ENCODE peak calls at places on chromosomes 7 and 10, in four cellular contexts. One of them, this sample, is unnamed. For H3K9me3, the result is how much of the 10 kb centered on the place peaks cover.

GRCh38 chr7:50640779-50641178 is 75.6 kb upstream of the DDC start:
- DNase-seq in mammary epithelial cell: no peak
- DNase-seq in ovary: no peak
- DNase-seq in left ventricle myocardium inferior: no peak
- DNase-seq in this sample: no peak

GRCh38 chr7:28722684-28723083 is 235.4 kb downstream of the TRIL start:
- DNase-seq in mammary epithelial cell: no peak
- DNase-seq in left ventricle myocardium inferior: no peak
- DNase-seq in ovary: no peak
- DNase-seq in this sample: no peak

GRCh38 chr7:902996-903395 is 26.6 kb downstream of the GET4 start:
- DNase-seq in mammary epithelial cell: no peak
- DNase-seq in left ventricle myocardium inferior: no peak
- DNase-seq in ovary: no peak
- DNase-seq in this sample: no peak

GRCh38 chr10:131207584-131208532 is 103.7 kb downstream of the TCERG1L start:
- DNase-seq in left ventricle myocardium inferior: no peak
- DNase-seq in mammary epithelial cell: no peak
- DNase-seq in ovary: peak
- DNase-seq in this sample: no peak

GRCh38 chr10:119301397-119301796 is 94.0 kb downstream of the GRK5 start:
- DNase-seq in left ventricle myocardium inferior: no peak
- DNase-seq in mammary epithelial cell: no peak
- DNase-seq in ovary: no peak
- DNase-seq in this sample: peak

GRCh38 chr10:15112657-15113056 is 15.5 kb downstream of the RPP38 start:
- DNase-seq in left ventricle myocardium inferior: no peak
- DNase-seq in mammary epithelial cell: no peak
- DNase-seq in ovary: no peak
- DNase-seq in this sample: no peak

GRCh38 chr7:90176195-90176594 is 21.9 kb downstream of the STEAP1 start:
- DNase-seq in left ventricle myocardium inferior: no peak
- DNase-seq in mammary epithelial cell: no peak
- DNase-seq in ovary: no peak
- DNase-seq in this sample: no peak

GRCh38 chr7:29924684-29925083 is 64.9 kb downstream of the SCRN1 start:
- DNase-seq in ovary: no peak
- DNase-seq in mammary epithelial cell: no peak
- DNase-seq in left ventricle myocardium inferior: no peak
- DNase-seq in this sample: no peak

GRCh38 chr10:86247588-86247987 is 119.0 kb downstream of the GRID1 start:
- DNase-seq in ovary: no peak
- DNase-seq in mammary epithelial cell: no peak
- DNase-seq in left ventricle myocardium inferior: no peak
- DNase-seq in this sample: no peak

GRCh38 chr10:112775892-112776679 is 174.0 kb upstream of the TCF7L2 start:
- DNase-seq in ovary: no peak
- DNase-seq in mammary epithelial cell: no peak
- DNase-seq in left ventricle myocardium inferior: no peak
- DNase-seq in this sample: no peak

GRCh38 chr7:116577320-116577871 is 52.6 kb downstream of the CAV1 start:
- DNase-seq in left ventricle myocardium inferior: no peak
- DNase-seq in ovary: no peak
- DNase-seq in mammary epithelial cell: no peak
- DNase-seq in this sample: no peak

GRCh38 chr10:87524296-87524695 is 19.6 kb downstream of the MINPP1 start:
- DNase-seq in left ventricle myocardium inferior: no peak
- DNase-seq in ovary: no peak
- DNase-seq in mammary epithelial cell: no peak
- DNase-seq in this sample: no peak

GRCh38 chr7:73560035-73560835 is 2.7 kb upstream of the BCL7B start:
- DNase-seq in mammary epithelial cell: peak
- DNase-seq in ovary: no peak
- DNase-seq in left ventricle myocardium inferior: no peak
- DNase-seq in this sample: no peak

GRCh38 chr10:117162093-117163021 is 24.3 kb upstream of the VAX1 start:
- DNase-seq in mammary epithelial cell: no peak
- DNase-seq in left ventricle myocardium inferior: no peak
- DNase-seq in ovary: no peak
- DNase-seq in this sample: no peak

GRCh38 chr10:61981460-61981859 is 80.0 kb downstream of the ARID5B start:
- DNase-seq in mammary epithelial cell: peak
- DNase-seq in ovary: no peak
- DNase-seq in left ventricle myocardium inferior: no peak
- DNase-seq in this sample: no peak

GRCh38 chr7:50507898-50508470 is 57.2 kb downstream of the DDC start:
- DNase-seq in ovary: no peak
- DNase-seq in left ventricle myocardium inferior: no peak
- DNase-seq in mammary epithelial cell: no peak
- DNase-seq in this sample: no peak

GRCh38 chr7:87146740-87147386 is 5.4 kb upstream of the DMTF1 start:
- DNase-seq in ovary: peak
- DNase-seq in left ventricle myocardium inferior: no peak
- DNase-seq in mammary epithelial cell: no peak
- DNase-seq in this sample: no peak

GRCh38 chr7:41637051-41637450 is 65.8 kb downstream of the INHBA start:
- DNase-seq in ovary: no peak
- DNase-seq in left ventricle myocardium inferior: no peak
- DNase-seq in mammary epithelial cell: peak
- DNase-seq in this sample: no peak

GRCh38 chr7:134827889-134828288 is 48.5 kb downstream of the CALD1 start:
- DNase-seq in ovary: no peak
- DNase-seq in mammary epithelial cell: no peak
- DNase-seq in left ventricle myocardium inferior: no peak
- DNase-seq in this sample: no peak

GRCh38 chr10:70088299-70088698 is 35.7 kb downstream of the MACROH2A2 start:
- DNase-seq in left ventricle myocardium inferior: no peak
- DNase-seq in mammary epithelial cell: no peak
- DNase-seq in ovary: no peak
- DNase-seq in this sample: no peak

GRCh38 chr7:111329367-111330234 is 232.7 kb downstream of the IMMP2L start:
- DNase-seq in ovary: no peak
- DNase-seq in mammary epithelial cell: no peak
- DNase-seq in left ventricle myocardium inferior: no peak
- DNase-seq in this sample: no peak

GRCh38 chr10:29479081-29479917 is 155.5 kb downstream of the SVIL start:
- DNase-seq in ovary: no peak
- DNase-seq in left ventricle myocardium inferior: no peak
- DNase-seq in mammary epithelial cell: peak
- DNase-seq in this sample: no peak

GRCh38 chr10:29579455-29579970 is 55.3 kb downstream of the SVIL start:
- DNase-seq in left ventricle myocardium inferior: no peak
- DNase-seq in ovary: no peak
- DNase-seq in mammary epithelial cell: no peak
- DNase-seq in this sample: no peak

GRCh38 chr7:926061-927030 is 28.1 kb downstream of the ADAP1 start:
- DNase-seq in left ventricle myocardium inferior: peak
- DNase-seq in ovary: no peak
- DNase-seq in mammary epithelial cell: no peak
- DNase-seq in this sample: no peak

GRCh38 chr10:131625041-131625440 is 275.8 kb upstream of the PPP2R2D start:
- DNase-seq in ovary: no peak
- DNase-seq in mammary epithelial cell: no peak
- DNase-seq in left ventricle myocardium inferior: no peak
- DNase-seq in this sample: no peak

GRCh38 chr10:85548038-85548437 is 818.6 kb downstream of the GRID1 start:
- DNase-seq in mammary epithelial cell: peak
- DNase-seq in left ventricle myocardium inferior: peak
- DNase-seq in ovary: no peak
- DNase-seq in this sample: no peak

GRCh38 chr10:18140149-18140956 is at the start of gene CACNB2:
- DNase-seq in ovary: peak
- DNase-seq in left ventricle myocardium inferior: peak
- DNase-seq in mammary epithelial cell: peak
- DNase-seq in this sample: no peak

GRCh38 chr7:156764016-156764669 is 123.6 kb downstream of the RNF32 start:
- DNase-seq in ovary: peak
- DNase-seq in left ventricle myocardium inferior: peak
- DNase-seq in mammary epithelial cell: peak
- DNase-seq in this sample: no peak

GRCh38 chr7:157818701-157819516 is 482.1 kb downstream of the DNAJB6 start:
- DNase-seq in ovary: no peak
- DNase-seq in left ventricle myocardium inferior: no peak
- DNase-seq in mammary epithelial cell: no peak
- DNase-seq in this sample: no peak

GRCh38 chr7:157819517-157819807 is 482.7 kb downstream of the DNAJB6 start:
- DNase-seq in ovary: no peak
- DNase-seq in left ventricle myocardium inferior: no peak
- DNase-seq in mammary epithelial cell: no peak
- DNase-seq in this sample: no peak

GRCh38 chr7:157821959-157822687 is 485.3 kb downstream of the DNAJB6 start:
- DNase-seq in mammary epithelial cell: no peak
- DNase-seq in left ventricle myocardium inferior: no peak
- DNase-seq in ovary: no peak
- DNase-seq in this sample: no peak

GRCh38 chr7:157822688-157823031 is 485.9 kb downstream of the DNAJB6 start:
- DNase-seq in ovary: no peak
- DNase-seq in left ventricle myocardium inferior: no peak
- DNase-seq in mammary epithelial cell: no peak
- DNase-seq in this sample: no peak

GRCh38 chr7:157820796-157821195 is 484.0 kb downstream of the DNAJB6 start:
- DNase-seq in ovary: no peak
- DNase-seq in left ventricle myocardium inferior: no peak
- DNase-seq in mammary epithelial cell: no peak
- DNase-seq in this sample: no peak
- H3K9me3 ChIP-seq in ovary: under half
- H3K9me3 ChIP-seq in left ventricle myocardium inferior: under half
- H3K9me3 ChIP-seq in mammary epithelial cell: half or more
- H3K9me3 ChIP-seq in this sample: under half

GRCh38 chr7:57651006-57651405 is 201.0 kb downstream of the ZNF716 start:
- DNase-seq in mammary epithelial cell: no peak
- DNase-seq in left ventricle myocardium inferior: no peak
- DNase-seq in ovary: no peak
- DNase-seq in this sample: no peak

GRCh38 chr7:57641521-57642067 is 191.6 kb downstream of the ZNF716 start:
- DNase-seq in left ventricle myocardium inferior: no peak
- DNase-seq in ovary: no peak
- DNase-seq in mammary epithelial cell: no peak
- DNase-seq in this sample: no peak

GRCh38 chr7:57642730-57643129 is 192.8 kb downstream of the ZNF716 start:
- DNase-seq in mammary epithelial cell: no peak
- DNase-seq in ovary: no peak
- DNase-seq in left ventricle myocardium inferior: no peak
- DNase-seq in this sample: no peak

GRCh38 chr7:57646901-57647246 is 196.9 kb downstream of the ZNF716 start:
- DNase-seq in mammary epithelial cell: no peak
- DNase-seq in left ventricle myocardium inferior: no peak
- DNase-seq in ovary: no peak
- DNase-seq in this sample: no peak

GRCh38 chr7:57646219-57646900 is 196.4 kb downstream of the ZNF716 start:
- DNase-seq in ovary: no peak
- DNase-seq in left ventricle myocardium inferior: no peak
- DNase-seq in mammary epithelial cell: no peak
- DNase-seq in this sample: no peak
- H3K9me3 ChIP-seq in ovary: under half
- H3K9me3 ChIP-seq in left ventricle myocardium inferior: under half
- H3K9me3 ChIP-seq in mammary epithelial cell: under half
- H3K9me3 ChIP-seq in this sample: under half

DNA sequence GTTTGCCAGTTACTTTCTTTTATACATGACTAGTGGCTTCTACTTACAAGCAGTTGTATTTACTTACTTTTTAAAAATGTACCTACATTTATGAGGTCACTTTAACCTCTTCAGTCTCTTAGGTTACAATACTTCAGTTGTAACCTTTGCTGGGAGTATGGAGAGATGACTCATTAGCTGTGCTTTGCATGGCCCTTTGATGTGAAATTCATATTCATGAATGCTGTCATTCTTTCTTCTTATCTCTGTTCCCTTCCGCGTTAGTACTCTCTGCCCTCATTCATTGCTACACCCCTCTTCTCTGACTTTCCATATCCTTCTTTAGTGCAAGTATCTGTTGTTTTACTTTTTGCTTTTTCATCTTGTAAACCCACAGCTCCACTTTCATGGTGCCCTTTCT is 164.3 kb downstream of the BMPER start:
- DNase-seq in ovary: no peak
- DNase-seq in mammary epithelial cell: peak
- DNase-seq in left ventricle myocardium inferior: no peak
- DNase-seq in this sample: no peak
- H3K9me3 ChIP-seq in ovary: under half
- H3K9me3 ChIP-seq in mammary epithelial cell: under half
- H3K9me3 ChIP-seq in left ventricle myocardium inferior: under half
- H3K9me3 ChIP-seq in this sample: under half

GRCh38 chr7:98555403-98555802 is 61.7 kb upstream of the NPTX2 start:
- DNase-seq in mammary epithelial cell: peak
- DNase-seq in left ventricle myocardium inferior: no peak
- DNase-seq in ovary: no peak
- DNase-seq in this sample: no peak
- H3K9me3 ChIP-seq in mammary epithelial cell: under half
- H3K9me3 ChIP-seq in left ventricle myocardium inferior: under half
- H3K9me3 ChIP-seq in ovary: under half
- H3K9me3 ChIP-seq in this sample: under half

GRCh38 chr10:133448120-133448519 is 5.6 kb upstream of the SCART1 start:
- DNase-seq in left ventricle myocardium inferior: no peak
- DNase-seq in mammary epithelial cell: no peak
- DNase-seq in ovary: no peak
- DNase-seq in this sample: no peak
- H3K9me3 ChIP-seq in left ventricle myocardium inferior: half or more
- H3K9me3 ChIP-seq in mammary epithelial cell: under half
- H3K9me3 ChIP-seq in ovary: under half
- H3K9me3 ChIP-seq in this sample: under half

DNA sequence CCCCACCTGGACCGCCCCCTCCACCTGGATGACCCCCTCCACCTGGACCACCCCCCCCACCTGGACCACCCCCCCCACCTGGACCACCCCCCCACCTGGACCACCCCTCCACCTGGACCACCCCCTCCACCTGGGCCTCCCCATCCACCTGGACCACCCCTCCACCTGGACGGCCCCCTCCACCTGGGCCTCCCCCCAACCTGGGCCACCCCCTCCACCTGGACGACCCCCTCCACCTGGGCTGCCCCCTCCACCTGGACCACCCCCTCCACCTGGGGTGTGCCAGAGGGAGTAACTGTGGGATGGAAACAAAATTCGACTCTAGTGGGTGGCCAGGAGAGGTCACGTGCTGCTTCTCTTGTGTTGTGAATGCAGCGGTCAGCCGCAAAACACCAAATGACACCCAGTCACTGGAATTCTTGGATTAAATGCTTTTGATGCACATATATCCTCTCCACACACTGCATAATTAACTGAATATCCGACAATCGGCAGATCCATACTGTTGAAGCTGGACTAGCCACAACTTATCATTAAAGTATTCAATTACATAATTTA is 316.7 kb downstream of the PTPRN2 start:
- DNase-seq in ovary: no peak
- DNase-seq in left ventricle myocardium inferior: no peak
- DNase-seq in mammary epithelial cell: no peak
- DNase-seq in this sample: no peak
- H3K9me3 ChIP-seq in ovary: under half
- H3K9me3 ChIP-seq in left ventricle myocardium inferior: under half
- H3K9me3 ChIP-seq in mammary epithelial cell: under half
- H3K9me3 ChIP-seq in this sample: under half

This sample was measured in T-helper 17 cell.